ENCODE peak calls at places on chromosomes 16 and 17, in four cellular contexts. One of them, this sample, is unnamed.
A peak's percentile ranks its signal among the peaks of the same experiment; 100 is the strongest.

GRCh38 chr17:56292010-56292409 is 138.7 kb downstream of the ANKFN1 start:
- DNase-seq in HCT116: no peak
- DNase-seq in left colon: no peak
- DNase-seq in fibroblast of mammary gland: peak; percentile 91
- DNase-seq in this sample: no peak

GRCh38 chr16:30166202-30166902 is 17.1 kb upstream of the CORO1A start:
- DNase-seq in HCT116: no peak
- DNase-seq in left colon: no peak
- DNase-seq in fibroblast of mammary gland: no peak
- DNase-seq in this sample: no peak

GRCh38 chr16:62041401-62041800 is 5.2 kb upstream of the CDH8 start:
- DNase-seq in HCT116: no peak
- DNase-seq in left colon: no peak
- DNase-seq in fibroblast of mammary gland: peak; percentile 3
- DNase-seq in this sample: no peak

GRCh38 chr17:61723914-61724313 is 132.9 kb upstream of the NACA2 start:
- DNase-seq in HCT116: no peak
- DNase-seq in left colon: no peak
- DNase-seq in fibroblast of mammary gland: no peak
- DNase-seq in this sample: no peak

GRCh38 chr16:86227801-86228200 is 282.5 kb upstream of the FOXF1 start:
- DNase-seq in HCT116: no peak
- DNase-seq in left colon: no peak
- DNase-seq in fibroblast of mammary gland: peak; percentile 35
- DNase-seq in this sample: no peak

GRCh38 chr16:11320170-11320569 is 25.1 kb upstream of the RMI2 start:
- DNase-seq in HCT116: no peak
- DNase-seq in left colon: no peak
- DNase-seq in fibroblast of mammary gland: no peak
- DNase-seq in this sample: no peak

GRCh38 chr16:24085665-24086064 is 170.5 kb upstream of the CACNG3 start:
- DNase-seq in HCT116: no peak
- DNase-seq in left colon: no peak
- DNase-seq in fibroblast of mammary gland: no peak
- DNase-seq in this sample: no peak

GRCh38 chr17:7856081-7856791 is 1.1 kb downstream of the NAA38 start:
- DNase-seq in HCT116: no peak
- DNase-seq in left colon: peak; percentile 71
- DNase-seq in fibroblast of mammary gland: peak; percentile 57
- DNase-seq in this sample: peak; percentile 72

GRCh38 chr17:67434061-67434525 is 57.0 kb downstream of the PITPNC1 start:
- DNase-seq in HCT116: no peak
- DNase-seq in left colon: peak; percentile 31
- DNase-seq in fibroblast of mammary gland: no peak
- DNase-seq in this sample: no peak

GRCh38 chr17:21530841-21531240 is 154.7 kb downstream of the KCNJ12 start:
- DNase-seq in HCT116: no peak
- DNase-seq in left colon: no peak
- DNase-seq in fibroblast of mammary gland: no peak
- DNase-seq in this sample: no peak

This sample was measured in ureter.